ENCODE peak calls at places on chromosomes 5 and 9, in five cellular contexts. One of them, this sample, is unnamed.

GRCh38 chr5:55694152-55694830 is 17.8 kb downstream of the SLC38A9 start:
- DNase-seq in coronary artery: no peak
- DNase-seq in bronchial epithelial cell: peak
- DNase-seq in kidney epithelial cell: no peak
- DNase-seq in astrocyte of the spinal cord: peak
- DNase-seq in this sample: no peak

GRCh38 chr5:104785097-104785496 is 1222.5 kb upstream of the NUDT12 start:
- DNase-seq in kidney epithelial cell: no peak
- DNase-seq in bronchial epithelial cell: no peak
- DNase-seq in astrocyte of the spinal cord: no peak
- DNase-seq in coronary artery: no peak
- DNase-seq in this sample: no peak

GRCh38 chr9:82488702-82489578 is 500.4 kb downstream of the SPATA31D1 start:
- DNase-seq in bronchial epithelial cell: peak
- DNase-seq in kidney epithelial cell: peak
- DNase-seq in coronary artery: no peak
- DNase-seq in astrocyte of the spinal cord: peak
- DNase-seq in this sample: peak

GRCh38 chr9:89661956-89662717 is 57.3 kb downstream of the GADD45G start:
- DNase-seq in kidney epithelial cell: peak
- DNase-seq in bronchial epithelial cell: peak
- DNase-seq in astrocyte of the spinal cord: peak
- DNase-seq in coronary artery: peak
- DNase-seq in this sample: peak

GRCh38 chr5:180291234-180291940 is 496 bp downstream of the MAPK9 start:
- DNase-seq in kidney epithelial cell: no peak
- DNase-seq in bronchial epithelial cell: no peak
- DNase-seq in coronary artery: no peak
- DNase-seq in astrocyte of the spinal cord: no peak
- DNase-seq in this sample: peak

GRCh38 chr9:116574027-116574679 is 113.0 kb upstream of the TRIM32 start:
- DNase-seq in bronchial epithelial cell: peak
- DNase-seq in kidney epithelial cell: no peak
- DNase-seq in coronary artery: no peak
- DNase-seq in astrocyte of the spinal cord: no peak
- DNase-seq in this sample: no peak

GRCh38 chr9:127561491-127562270 is 50.4 kb upstream of the STXBP1 start:
- DNase-seq in kidney epithelial cell: peak
- DNase-seq in astrocyte of the spinal cord: peak
- DNase-seq in coronary artery: peak
- DNase-seq in bronchial epithelial cell: peak
- DNase-seq in this sample: peak

GRCh38 chr9:113886003-113886324 is 9.9 kb downstream of the ZNF618 start:
- DNase-seq in astrocyte of the spinal cord: peak
- DNase-seq in coronary artery: no peak
- DNase-seq in bronchial epithelial cell: no peak
- DNase-seq in kidney epithelial cell: no peak
- DNase-seq in this sample: peak

GRCh38 chr9:114499528-114499927 is 5.7 kb downstream of the WHRN start:
- DNase-seq in astrocyte of the spinal cord: no peak
- DNase-seq in coronary artery: no peak
- DNase-seq in bronchial epithelial cell: no peak
- DNase-seq in kidney epithelial cell: no peak
- DNase-seq in this sample: no peak

GRCh38 chr9:96854877-96855273 is 561 bp upstream of the ZNF782 start:
- DNase-seq in coronary artery: no peak
- DNase-seq in astrocyte of the spinal cord: no peak
- DNase-seq in kidney epithelial cell: no peak
- DNase-seq in bronchial epithelial cell: no peak
- DNase-seq in this sample: no peak
- H3K4me3 ChIP-seq in coronary artery: peak
- H3K4me3 ChIP-seq in astrocyte of the spinal cord: peak
- H3K4me3 ChIP-seq in kidney epithelial cell: peak
- H3K4me3 ChIP-seq in bronchial epithelial cell: no peak
- H3K4me3 ChIP-seq in this sample: peak

GRCh38 chr9:38334234-38334633 is 58.3 kb upstream of the ALDH1B1 start:
- DNase-seq in kidney epithelial cell: no peak
- DNase-seq in coronary artery: no peak
- DNase-seq in bronchial epithelial cell: no peak
- DNase-seq in astrocyte of the spinal cord: no peak
- DNase-seq in this sample: no peak
- TF ChIP-seq CTCF in kidney epithelial cell: peak
- TF ChIP-seq CTCF in coronary artery: no peak
- TF ChIP-seq CTCF in bronchial epithelial cell: peak
- TF ChIP-seq CTCF in astrocyte of the spinal cord: peak
- TF ChIP-seq CTCF in this sample: peak

DNA sequence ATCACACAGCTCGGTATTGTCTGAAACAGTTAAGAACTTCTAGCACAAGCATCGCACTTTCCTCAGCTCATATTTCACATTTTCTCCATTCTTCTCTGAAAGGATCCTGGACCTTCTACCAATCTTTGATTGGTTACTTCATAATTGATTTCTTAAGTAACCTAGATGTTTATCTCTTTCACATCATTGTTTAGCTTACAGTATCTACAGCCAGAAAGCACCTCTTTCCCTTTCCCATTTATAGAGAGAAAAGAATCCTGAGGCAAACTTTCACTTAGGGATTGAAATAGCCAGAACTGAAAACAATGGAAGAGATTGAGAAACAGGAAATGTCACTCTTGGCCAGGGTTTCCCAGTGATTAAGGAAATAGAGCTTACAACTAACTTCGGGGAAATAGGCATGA is 2.5 kb downstream of the IL33 start:
- DNase-seq in astrocyte of the spinal cord: no peak
- DNase-seq in coronary artery: no peak
- DNase-seq in bronchial epithelial cell: peak
- DNase-seq in kidney epithelial cell: peak
- DNase-seq in this sample: peak
- H3K4me3 ChIP-seq in astrocyte of the spinal cord: no peak
- H3K4me3 ChIP-seq in coronary artery: peak
- H3K4me3 ChIP-seq in bronchial epithelial cell: no peak
- H3K4me3 ChIP-seq in kidney epithelial cell: no peak
- H3K4me3 ChIP-seq in this sample: peak

GRCh38 chr9:97579914-97580313 is 53.3 kb downstream of the TSTD2 start:
- DNase-seq in coronary artery: no peak
- DNase-seq in kidney epithelial cell: no peak
- DNase-seq in bronchial epithelial cell: no peak
- DNase-seq in astrocyte of the spinal cord: no peak
- DNase-seq in this sample: no peak
- TF ChIP-seq CTCF in coronary artery: no peak
- TF ChIP-seq CTCF in kidney epithelial cell: no peak
- TF ChIP-seq CTCF in bronchial epithelial cell: no peak
- TF ChIP-seq CTCF in astrocyte of the spinal cord: no peak
- TF ChIP-seq CTCF in this sample: no peak

GRCh38 chr9:93112116-93112863 is 16.3 kb downstream of the CARD19 start:
- DNase-seq in kidney epithelial cell: no peak
- DNase-seq in coronary artery: peak
- DNase-seq in astrocyte of the spinal cord: no peak
- DNase-seq in bronchial epithelial cell: no peak
- DNase-seq in this sample: no peak
- H3K4me3 ChIP-seq in kidney epithelial cell: no peak
- H3K4me3 ChIP-seq in coronary artery: no peak
- H3K4me3 ChIP-seq in astrocyte of the spinal cord: no peak
- H3K4me3 ChIP-seq in bronchial epithelial cell: no peak
- H3K4me3 ChIP-seq in this sample: no peak

DNA sequence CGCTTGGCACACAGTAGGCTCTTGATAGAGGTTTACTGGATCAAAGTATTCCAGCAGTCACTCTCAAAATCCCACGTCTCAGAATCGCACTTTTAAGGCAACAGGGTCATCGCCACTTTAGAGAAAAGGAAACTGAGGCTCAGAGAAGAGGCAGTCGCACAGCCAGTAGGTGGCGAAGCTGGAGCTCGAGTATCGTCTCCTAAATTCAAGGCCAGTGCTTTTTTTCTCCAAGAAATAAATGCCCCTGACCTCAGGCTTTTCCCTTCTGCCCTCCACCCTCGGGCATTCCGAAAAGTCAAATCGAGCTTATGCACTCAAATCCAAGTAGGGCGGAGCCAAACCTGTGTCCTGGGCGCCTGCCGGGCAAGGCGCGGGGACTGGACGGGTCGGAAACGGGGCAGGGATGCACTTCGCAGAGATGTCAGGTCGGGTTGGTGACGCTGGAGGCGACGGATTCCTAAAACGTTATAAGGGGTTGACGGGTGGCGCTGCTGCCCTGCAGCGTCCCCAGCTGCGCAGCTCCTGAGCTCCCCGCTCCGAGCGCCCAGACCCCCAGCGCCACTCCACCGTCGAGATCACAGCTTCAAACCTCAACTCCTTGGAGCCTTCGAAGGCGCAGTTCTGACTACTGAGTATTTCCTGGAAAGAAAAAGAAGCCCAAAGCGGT is 4.7 kb upstream of the FOXB2 start:
- DNase-seq in astrocyte of the spinal cord: no peak
- DNase-seq in bronchial epithelial cell: no peak
- DNase-seq in kidney epithelial cell: no peak
- DNase-seq in coronary artery: no peak
- DNase-seq in this sample: peak
- TF ChIP-seq CTCF in astrocyte of the spinal cord: peak
- TF ChIP-seq CTCF in bronchial epithelial cell: peak
- TF ChIP-seq CTCF in kidney epithelial cell: peak
- TF ChIP-seq CTCF in coronary artery: no peak
- TF ChIP-seq CTCF in this sample: no peak

GRCh38 chr5:177065480-177065879 is 21.2 kb upstream of the FGFR4 start:
- DNase-seq in kidney epithelial cell: no peak
- DNase-seq in astrocyte of the spinal cord: no peak
- DNase-seq in bronchial epithelial cell: no peak
- DNase-seq in coronary artery: no peak
- DNase-seq in this sample: no peak

GRCh38 chr5:177070536-177071191 is 16.1 kb upstream of the FGFR4 start:
- DNase-seq in astrocyte of the spinal cord: no peak
- DNase-seq in kidney epithelial cell: no peak
- DNase-seq in coronary artery: no peak
- DNase-seq in bronchial epithelial cell: no peak
- DNase-seq in this sample: no peak

GRCh38 chr5:177067491-177067890 is 19.2 kb upstream of the FGFR4 start:
- DNase-seq in kidney epithelial cell: no peak
- DNase-seq in astrocyte of the spinal cord: no peak
- DNase-seq in coronary artery: no peak
- DNase-seq in bronchial epithelial cell: peak
- DNase-seq in this sample: peak

GRCh38 chr5:177064500-177065277 is 22.0 kb upstream of the FGFR4 start:
- DNase-seq in astrocyte of the spinal cord: no peak
- DNase-seq in bronchial epithelial cell: no peak
- DNase-seq in kidney epithelial cell: no peak
- DNase-seq in coronary artery: no peak
- DNase-seq in this sample: no peak

GRCh38 chr5:177066227-177066626 is 20.5 kb upstream of the FGFR4 start:
- DNase-seq in astrocyte of the spinal cord: no peak
- DNase-seq in kidney epithelial cell: no peak
- DNase-seq in bronchial epithelial cell: peak
- DNase-seq in coronary artery: no peak
- DNase-seq in this sample: no peak
- H3K4me3 ChIP-seq in astrocyte of the spinal cord: no peak
- H3K4me3 ChIP-seq in kidney epithelial cell: no peak
- H3K4me3 ChIP-seq in bronchial epithelial cell: no peak
- H3K4me3 ChIP-seq in coronary artery: no peak
- H3K4me3 ChIP-seq in this sample: no peak

GRCh38 chr5:66793049-66793448 is 196.9 kb downstream of the MAST4 start:
- DNase-seq in kidney epithelial cell: no peak
- DNase-seq in coronary artery: no peak
- DNase-seq in bronchial epithelial cell: no peak
- DNase-seq in astrocyte of the spinal cord: no peak
- DNase-seq in this sample: no peak

DNA sequence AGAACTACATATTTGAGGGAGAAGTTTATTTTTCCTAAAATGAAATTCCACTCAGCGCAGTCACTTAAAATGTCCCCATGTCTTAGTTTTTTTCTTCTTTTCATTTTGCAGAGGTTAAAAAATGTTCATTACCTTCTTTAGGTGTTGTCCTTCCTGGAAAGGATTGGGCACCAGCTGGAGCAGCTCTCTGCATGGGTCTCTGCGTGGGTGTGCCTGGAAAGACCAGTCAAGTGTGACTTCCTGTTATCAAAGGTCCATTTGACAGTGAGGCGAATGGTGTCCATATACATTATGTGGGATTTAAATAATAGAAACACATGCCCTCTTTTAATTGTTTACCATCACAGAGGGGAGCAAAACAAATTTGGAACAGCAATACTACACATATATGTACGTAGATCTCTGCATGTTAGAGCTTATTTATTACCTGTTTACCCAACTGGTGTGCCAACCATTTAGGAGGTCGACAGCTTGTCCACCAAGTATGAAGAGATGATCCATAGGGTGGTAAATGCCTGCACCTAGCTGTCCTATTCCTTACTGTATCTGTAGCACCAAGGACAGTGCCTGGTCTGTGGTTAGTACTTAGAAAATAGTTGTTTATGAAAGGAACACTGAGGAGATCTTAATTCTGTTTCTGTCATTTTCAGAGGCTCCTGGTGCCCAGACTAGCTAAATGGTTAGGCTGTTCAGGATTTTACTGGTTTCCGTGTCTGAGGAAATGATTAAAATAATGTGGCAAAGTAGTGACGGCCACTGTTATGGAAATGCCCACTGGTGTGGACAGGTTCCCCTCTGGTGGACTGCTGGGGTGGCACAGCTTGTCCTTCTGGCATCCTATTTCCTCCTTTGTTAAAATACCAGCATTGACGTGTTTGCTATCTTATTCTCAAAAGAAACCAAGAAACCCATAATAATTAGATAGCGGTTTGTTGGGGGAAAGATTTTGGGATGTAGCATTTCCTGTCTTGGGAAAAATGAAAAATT is 200.4 kb downstream of the MAST4 start:
- DNase-seq in astrocyte of the spinal cord: peak
- DNase-seq in coronary artery: no peak
- DNase-seq in kidney epithelial cell: no peak
- DNase-seq in bronchial epithelial cell: no peak
- DNase-seq in this sample: peak
- TF ChIP-seq CTCF in astrocyte of the spinal cord: peak
- TF ChIP-seq CTCF in coronary artery: no peak
- TF ChIP-seq CTCF in kidney epithelial cell: peak
- TF ChIP-seq CTCF in bronchial epithelial cell: peak
- TF ChIP-seq CTCF in this sample: peak

GRCh38 chr5:10634562-10634961 is 70.7 kb downstream of the ANKRD33B start:
- DNase-seq in kidney epithelial cell: no peak
- DNase-seq in bronchial epithelial cell: no peak
- DNase-seq in astrocyte of the spinal cord: no peak
- DNase-seq in coronary artery: no peak
- DNase-seq in this sample: no peak

GRCh38 chr5:10636363-10637142 is 72.7 kb downstream of the ANKRD33B start:
- DNase-seq in kidney epithelial cell: no peak
- DNase-seq in astrocyte of the spinal cord: no peak
- DNase-seq in bronchial epithelial cell: no peak
- DNase-seq in coronary artery: no peak
- DNase-seq in this sample: no peak

GRCh38 chr5:10635861-10636350 is 72.0 kb downstream of the ANKRD33B start:
- DNase-seq in kidney epithelial cell: no peak
- DNase-seq in coronary artery: no peak
- DNase-seq in astrocyte of the spinal cord: no peak
- DNase-seq in bronchial epithelial cell: peak
- DNase-seq in this sample: no peak

GRCh38 chr5:10634056-10634455 is 70.2 kb downstream of the ANKRD33B start:
- DNase-seq in bronchial epithelial cell: no peak
- DNase-seq in coronary artery: no peak
- DNase-seq in astrocyte of the spinal cord: no peak
- DNase-seq in kidney epithelial cell: no peak
- DNase-seq in this sample: no peak

GRCh38 chr5:10635257-10635860 is 71.5 kb downstream of the ANKRD33B start:
- DNase-seq in astrocyte of the spinal cord: peak
- DNase-seq in kidney epithelial cell: peak
- DNase-seq in coronary artery: no peak
- DNase-seq in bronchial epithelial cell: peak
- DNase-seq in this sample: peak
- H3K4me3 ChIP-seq in astrocyte of the spinal cord: no peak
- H3K4me3 ChIP-seq in kidney epithelial cell: no peak
- H3K4me3 ChIP-seq in coronary artery: no peak
- H3K4me3 ChIP-seq in bronchial epithelial cell: no peak
- H3K4me3 ChIP-seq in this sample: no peak